ENCODE peak calls at places on chromosomes 2 and 18, in seven cellular contexts. One of them, this sample, is unnamed.

GRCh38 chr18:2441544-2441943 is 129.8 kb downstream of the METTL4 start:
- DNase-seq in pancreas: no peak
- DNase-seq in fibroblast of lung: no peak
- DNase-seq in tibial artery: no peak
- DNase-seq in gastrocnemius medialis: no peak
- DNase-seq in left ventricle myocardium inferior: no peak
- DNase-seq in uterus: no peak
- DNase-seq in this sample: no peak

GRCh38 chr18:42644729-42645131 is 470.8 kb downstream of the RIT2 start:
- DNase-seq in left ventricle myocardium inferior: no peak
- DNase-seq in gastrocnemius medialis: no peak
- DNase-seq in pancreas: no peak
- DNase-seq in uterus: no peak
- DNase-seq in fibroblast of lung: no peak
- DNase-seq in tibial artery: no peak
- DNase-seq in this sample: no peak

GRCh38 chr18:21991897-21992296 is 177.5 kb upstream of the GATA6 start:
- DNase-seq in tibial artery: no peak
- DNase-seq in pancreas: no peak
- DNase-seq in uterus: no peak
- DNase-seq in fibroblast of lung: no peak
- DNase-seq in gastrocnemius medialis: no peak
- DNase-seq in left ventricle myocardium inferior: no peak
- DNase-seq in this sample: no peak

GRCh38 chr2:208315081-208315788 is 49.2 kb downstream of the PIKFYVE start:
- DNase-seq in gastrocnemius medialis: peak; percentile 85
- DNase-seq in tibial artery: peak; percentile 81
- DNase-seq in uterus: peak; percentile 48
- DNase-seq in fibroblast of lung: peak; percentile 44
- DNase-seq in left ventricle myocardium inferior: no peak
- DNase-seq in pancreas: no peak
- DNase-seq in this sample: no peak

GRCh38 chr2:5894355-5894754 is 202.2 kb downstream of the SOX11 start:
- DNase-seq in left ventricle myocardium inferior: no peak
- DNase-seq in uterus: no peak
- DNase-seq in fibroblast of lung: no peak
- DNase-seq in tibial artery: no peak
- DNase-seq in pancreas: no peak
- DNase-seq in gastrocnemius medialis: no peak
- DNase-seq in this sample: no peak

GRCh38 chr2:119223521-119224390 is at the start of gene STEAP3:
- DNase-seq in fibroblast of lung: peak; percentile 43
- DNase-seq in left ventricle myocardium inferior: peak; percentile 74
- DNase-seq in gastrocnemius medialis: peak; percentile 81
- DNase-seq in tibial artery: peak; percentile 71
- DNase-seq in pancreas: peak; percentile 95
- DNase-seq in uterus: peak; percentile 42
- DNase-seq in this sample: peak; percentile 88

GRCh38 chr2:54638774-54639187 is 84.7 kb upstream of the EML6 start:
- DNase-seq in left ventricle myocardium inferior: no peak
- DNase-seq in tibial artery: no peak
- DNase-seq in gastrocnemius medialis: no peak
- DNase-seq in pancreas: no peak
- DNase-seq in uterus: no peak
- DNase-seq in fibroblast of lung: peak; percentile 54
- DNase-seq in this sample: no peak

GRCh38 chr2:88950010-88950409 is 258.5 kb downstream of the RPIA start:
- DNase-seq in pancreas: no peak
- DNase-seq in left ventricle myocardium inferior: no peak
- DNase-seq in uterus: no peak
- DNase-seq in gastrocnemius medialis: no peak
- DNase-seq in tibial artery: no peak
- DNase-seq in fibroblast of lung: no peak
- DNase-seq in this sample: no peak

GRCh38 chr2:142989276-142990204 is 112.1 kb downstream of the KYNU start:
- DNase-seq in tibial artery: no peak
- DNase-seq in gastrocnemius medialis: no peak
- DNase-seq in fibroblast of lung: peak; percentile 86
- DNase-seq in left ventricle myocardium inferior: no peak
- DNase-seq in pancreas: no peak
- DNase-seq in uterus: no peak
- DNase-seq in this sample: no peak

GRCh38 chr18:32930695-32931301 is 158.0 kb upstream of the KLHL14 start:
- DNase-seq in left ventricle myocardium inferior: no peak
- DNase-seq in tibial artery: no peak
- DNase-seq in uterus: no peak
- DNase-seq in pancreas: no peak
- DNase-seq in fibroblast of lung: peak; percentile 74
- DNase-seq in gastrocnemius medialis: no peak
- DNase-seq in this sample: no peak

GRCh38 chr2:174614261-174614660 is 16.7 kb upstream of the WIPF1 start:
- DNase-seq in uterus: no peak
- DNase-seq in pancreas: no peak
- DNase-seq in tibial artery: no peak
- DNase-seq in fibroblast of lung: peak; percentile 43
- DNase-seq in left ventricle myocardium inferior: no peak
- DNase-seq in gastrocnemius medialis: no peak
- DNase-seq in this sample: no peak

GRCh38 chr2:85648619-85649018 is 19.4 kb downstream of the SFTPB start:
- DNase-seq in left ventricle myocardium inferior: no peak
- DNase-seq in gastrocnemius medialis: no peak
- DNase-seq in fibroblast of lung: peak; percentile 80
- DNase-seq in tibial artery: no peak
- DNase-seq in uterus: no peak
- DNase-seq in pancreas: no peak
- DNase-seq in this sample: peak; percentile 30

GRCh38 chr18:50816767-50817166 is 3.0 kb downstream of the MRO start:
- DNase-seq in pancreas: no peak
- DNase-seq in gastrocnemius medialis: no peak
- DNase-seq in fibroblast of lung: no peak
- DNase-seq in left ventricle myocardium inferior: no peak
- DNase-seq in uterus: no peak
- DNase-seq in tibial artery: no peak
- DNase-seq in this sample: peak; percentile 87

GRCh38 chr2:159286709-159287441 is 372 bp upstream of the WDSUB1 start:
- DNase-seq in fibroblast of lung: peak; percentile 93
- DNase-seq in gastrocnemius medialis: peak; percentile 98
- DNase-seq in pancreas: peak; percentile 99
- DNase-seq in tibial artery: peak; percentile 99
- DNase-seq in left ventricle myocardium inferior: peak; percentile 99
- DNase-seq in uterus: peak; percentile 98
- DNase-seq in this sample: peak; percentile 100

GRCh38 chr2:159285433-159285832 is 1.1 kb downstream of the WDSUB1 start:
- DNase-seq in tibial artery: no peak
- DNase-seq in pancreas: no peak
- DNase-seq in left ventricle myocardium inferior: no peak
- DNase-seq in uterus: no peak
- DNase-seq in gastrocnemius medialis: no peak
- DNase-seq in fibroblast of lung: no peak
- DNase-seq in this sample: peak; percentile 41

GRCh38 chr2:159285929-159286708 is at the start of gene WDSUB1:
- DNase-seq in uterus: peak; percentile 69
- DNase-seq in tibial artery: peak; percentile 71
- DNase-seq in pancreas: peak; percentile 88
- DNase-seq in left ventricle myocardium inferior: peak; percentile 76
- DNase-seq in gastrocnemius medialis: peak; percentile 60
- DNase-seq in fibroblast of lung: peak; percentile 47
- DNase-seq in this sample: peak; percentile 94

GRCh38 chr2:159290289-159290907 is 3.9 kb upstream of the WDSUB1 start:
- DNase-seq in gastrocnemius medialis: peak; percentile 17
- DNase-seq in tibial artery: peak; percentile 31
- DNase-seq in left ventricle myocardium inferior: no peak
- DNase-seq in fibroblast of lung: peak; percentile 98
- DNase-seq in pancreas: no peak
- DNase-seq in uterus: no peak
- DNase-seq in this sample: no peak

DNA sequence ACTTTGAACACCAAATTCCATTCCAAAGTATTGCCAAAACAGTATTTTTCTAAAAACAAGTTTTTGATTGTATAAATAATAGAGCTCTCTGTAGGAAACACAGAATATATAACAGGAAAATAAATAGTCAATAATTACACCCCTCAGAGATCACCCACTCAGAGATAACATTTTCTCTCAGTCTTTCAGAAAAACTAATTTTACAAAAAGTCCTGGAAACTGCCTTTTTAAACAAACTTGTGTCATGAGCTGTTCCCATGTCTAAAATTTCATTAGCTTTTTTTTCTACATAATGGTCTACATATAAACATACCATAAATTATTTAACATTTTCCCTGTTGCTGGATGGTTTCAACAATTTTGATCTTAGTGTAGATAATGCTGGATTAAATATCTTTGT is 1.2 kb upstream of the WDSUB1 start:
- DNase-seq in fibroblast of lung: no peak
- DNase-seq in left ventricle myocardium inferior: no peak
- DNase-seq in gastrocnemius medialis: no peak
- DNase-seq in tibial artery: no peak
- DNase-seq in uterus: no peak
- DNase-seq in pancreas: no peak
- DNase-seq in this sample: no peak
- H3K27ac ChIP-seq in fibroblast of lung: no peak overlapping the region
- H3K27ac ChIP-seq in left ventricle myocardium inferior: peak overlapping the region; percentile 94
- H3K27ac ChIP-seq in gastrocnemius medialis: peak overlapping the region; percentile 86
- H3K27ac ChIP-seq in tibial artery: peak overlapping the region; percentile 86
- H3K27ac ChIP-seq in uterus: peak overlapping the region; percentile 90
- H3K27ac ChIP-seq in pancreas: peak overlapping the region; percentile 96
- H3K27ac ChIP-seq in this sample: peak overlapping the region; percentile 97

DNA sequence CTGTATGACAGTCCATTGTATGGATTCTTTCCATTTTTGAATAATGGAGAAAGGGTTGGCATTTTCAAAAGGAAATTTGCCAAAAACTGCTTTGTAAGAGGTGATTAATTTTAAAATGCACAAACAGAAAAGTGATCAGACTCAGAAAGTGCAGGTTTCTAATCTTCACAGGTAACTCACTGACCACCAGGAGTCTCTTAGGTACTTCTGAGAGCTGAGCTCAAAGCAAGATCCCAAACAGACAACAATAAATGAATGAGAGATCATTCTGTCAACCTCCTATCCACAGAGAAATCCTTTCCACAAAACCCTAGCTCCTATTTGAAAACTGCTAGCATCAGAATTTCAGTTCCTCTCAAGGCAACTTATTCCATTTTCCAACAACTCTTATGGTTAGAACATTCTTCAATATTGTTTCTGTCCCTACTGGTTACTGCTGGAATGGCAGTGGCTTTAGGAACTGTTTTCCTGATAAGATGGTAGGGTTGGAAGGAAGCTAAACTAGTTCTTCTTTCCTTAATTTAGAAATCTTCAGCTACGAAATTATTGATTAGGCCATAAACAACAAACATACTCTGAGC is 20.6 kb upstream of the HAAO start:
- DNase-seq in tibial artery: no peak
- DNase-seq in fibroblast of lung: peak; percentile 42
- DNase-seq in gastrocnemius medialis: no peak
- DNase-seq in pancreas: no peak
- DNase-seq in uterus: no peak
- DNase-seq in left ventricle myocardium inferior: no peak
- DNase-seq in this sample: no peak
- TF ChIP-seq CTCF in tibial artery: peak; percentile 52
- TF ChIP-seq CTCF in fibroblast of lung: peak; percentile 60
- TF ChIP-seq CTCF in gastrocnemius medialis: peak; percentile 19
- TF ChIP-seq CTCF in pancreas: no peak
- TF ChIP-seq CTCF in uterus: peak; percentile 52
- TF ChIP-seq CTCF in left ventricle myocardium inferior: peak; percentile 66
- TF ChIP-seq CTCF in this sample: peak; percentile 56

GRCh38 chr2:46074501-46074900 is 222.7 kb upstream of the EPAS1 start:
- DNase-seq in left ventricle myocardium inferior: no peak
- DNase-seq in pancreas: no peak
- DNase-seq in uterus: no peak
- DNase-seq in tibial artery: no peak
- DNase-seq in gastrocnemius medialis: no peak
- DNase-seq in fibroblast of lung: no peak
- DNase-seq in this sample: no peak

GRCh38 chr2:46075848-46076247 is 221.4 kb upstream of the EPAS1 start:
- DNase-seq in tibial artery: no peak
- DNase-seq in left ventricle myocardium inferior: no peak
- DNase-seq in gastrocnemius medialis: no peak
- DNase-seq in fibroblast of lung: no peak
- DNase-seq in uterus: no peak
- DNase-seq in pancreas: no peak
- DNase-seq in this sample: no peak

GRCh38 chr2:46071074-46071473 is 226.1 kb upstream of the EPAS1 start:
- DNase-seq in pancreas: no peak
- DNase-seq in gastrocnemius medialis: no peak
- DNase-seq in tibial artery: no peak
- DNase-seq in left ventricle myocardium inferior: no peak
- DNase-seq in uterus: no peak
- DNase-seq in fibroblast of lung: no peak
- DNase-seq in this sample: no peak

GRCh38 chr2:46072146-46072820 is 224.9 kb upstream of the EPAS1 start:
- DNase-seq in gastrocnemius medialis: no peak
- DNase-seq in pancreas: no peak
- DNase-seq in fibroblast of lung: peak; percentile 52
- DNase-seq in left ventricle myocardium inferior: no peak
- DNase-seq in tibial artery: no peak
- DNase-seq in uterus: no peak
- DNase-seq in this sample: no peak

DNA sequence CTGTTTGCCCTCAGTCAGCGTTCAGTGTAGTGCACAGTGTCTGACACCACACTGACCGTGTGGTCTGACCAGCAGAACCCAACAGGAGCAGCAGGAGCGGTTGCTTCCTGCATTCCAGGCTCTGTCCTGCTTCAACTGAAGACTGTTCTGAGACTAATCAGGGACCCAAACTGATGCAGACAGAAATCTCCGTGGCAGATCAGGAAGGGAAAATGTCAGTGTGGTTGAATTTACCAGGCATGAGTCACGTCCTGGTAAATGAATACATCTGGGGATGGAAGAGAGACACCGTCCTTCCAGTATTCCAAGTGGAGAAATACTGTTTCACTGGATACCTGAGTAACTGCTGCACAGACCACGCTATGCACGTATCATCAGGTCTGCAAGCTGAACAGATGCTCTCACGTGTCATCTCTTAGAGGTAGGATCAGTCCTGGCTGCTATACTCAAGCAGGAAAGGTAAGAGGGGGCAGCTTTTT is 223.6 kb upstream of the EPAS1 start:
- DNase-seq in pancreas: no peak
- DNase-seq in left ventricle myocardium inferior: no peak
- DNase-seq in fibroblast of lung: peak; percentile 89
- DNase-seq in tibial artery: no peak
- DNase-seq in gastrocnemius medialis: no peak
- DNase-seq in uterus: no peak
- DNase-seq in this sample: no peak
- H3K27ac ChIP-seq in pancreas: no peak overlapping the region
- H3K27ac ChIP-seq in left ventricle myocardium inferior: peak overlapping the region; percentile 47
- H3K27ac ChIP-seq in fibroblast of lung: peak overlapping the region; percentile 56
- H3K27ac ChIP-seq in tibial artery: no peak overlapping the region
- H3K27ac ChIP-seq in gastrocnemius medialis: no peak overlapping the region
- H3K27ac ChIP-seq in uterus: peak overlapping the region; percentile 44
- H3K27ac ChIP-seq in this sample: no peak overlapping the region

GRCh38 chr2:238120463-238121298 is 17.8 kb upstream of the KLHL30 start:
- DNase-seq in left ventricle myocardium inferior: no peak
- DNase-seq in pancreas: peak; percentile 54
- DNase-seq in uterus: no peak
- DNase-seq in tibial artery: no peak
- DNase-seq in gastrocnemius medialis: no peak
- DNase-seq in fibroblast of lung: no peak
- DNase-seq in this sample: no peak
- TF ChIP-seq CTCF in left ventricle myocardium inferior: peak; percentile 49
- TF ChIP-seq CTCF in pancreas: no peak
- TF ChIP-seq CTCF in uterus: no peak
- TF ChIP-seq CTCF in tibial artery: no peak
- TF ChIP-seq CTCF in gastrocnemius medialis: no peak
- TF ChIP-seq CTCF in fibroblast of lung: no peak
- TF ChIP-seq CTCF in this sample: no peak